ENCODE peak calls at places on chromosomes 16 and 17, in ten cellular contexts. P is aorta; I is heart right ventricle; L is hepatocyte; K is heart left ventricle; Z is right atrium auricular region; U is CD4-positive, CD25-positive, alpha-beta regulatory T cell; W is PC-3; S is A549; J is lung. Y is an unnamed sample. For H3K4me1, the result is how much of the 10 kb centered on the place peaks cover.

GRCh38 chr17:69511244-69511643 is 96.7 kb downstream of the MAP2K6 start:
- DNase-seq in K (no peak), W (no peak), P (no peak), L (no peak), S (no peak), U (no peak), Z (no peak), J (no peak), I (no peak), Y (no peak)

GRCh38 chr16:2791174-2791573 is 3.8 kb upstream of the PRSS33 start:
- DNase-seq in K (peak), Z (no peak), L (no peak), U (no peak), S (no peak), I (no peak), J (no peak), W (no peak), P (peak), Y (no peak)

GRCh38 chr17:78284146-78284545 is 52.7 kb downstream of the TMEM235 start:
- DNase-seq in S (peak), L (peak), K (no peak), U (no peak), P (no peak), Z (no peak), I (no peak), J (no peak), W (no peak), Y (no peak)

GRCh38 chr17:81726004-81726403 is 13.9 kb downstream of the SLC25A10 start:
- DNase-seq in S (no peak), I (no peak), W (no peak), K (no peak), U (no peak), J (no peak), P (no peak), L (no peak), Z (no peak), Y (no peak)

GRCh38 chr17:64306850-64307463 is 43.9 kb upstream of the TEX2 start:
- DNase-seq in L (peak), U (peak), W (peak), P (peak), S (peak), Z (peak), I (peak), J (peak), K (peak), Y (peak)

GRCh38 chr16:89864421-89864820 is 9.0 kb upstream of the TCF25 start:
- DNase-seq in K (no peak), W (peak), P (no peak), Z (no peak), I (no peak), L (no peak), S (no peak), J (no peak), U (no peak), Y (no peak)

GRCh38 chr16:75559564-75560372 is 3.7 kb upstream of the TMEM231 start:
- DNase-seq in L (peak), K (peak), Z (no peak), I (no peak), W (no peak), J (no peak), S (no peak), P (no peak), U (no peak), Y (no peak)

GRCh38 chr17:31064707-31065106 is 30.1 kb upstream of the NF1 start:
- DNase-seq in Z (no peak), U (no peak), J (no peak), K (no peak), L (no peak), P (no peak), W (no peak), S (no peak), I (no peak), Y (no peak)

GRCh38 chr16:83002351-83003334 is 375.9 kb downstream of the CDH13 start:
- DNase-seq in P (no peak), W (no peak), K (no peak), L (no peak), Z (no peak), I (no peak), J (no peak), S (no peak), U (no peak), Y (no peak)

GRCh38 chr16:84156342-84156784 is 11.3 kb downstream of the DNAAF1 start:
- DNase-seq in U (no peak), Z (no peak), J (no peak), P (no peak), L (no peak), I (no peak), W (peak), K (no peak), S (no peak), Y (no peak)

GRCh38 chr16:1525871-1526607 is 7.4 kb upstream of the TMEM204 start:
- DNase-seq in I (peak), W (no peak), P (no peak), L (no peak), K (no peak), U (no peak), Z (no peak), J (no peak), S (no peak), Y (no peak)

GRCh38 chr16:86730086-86730485 is 151.7 kb downstream of the FOXL1 start:
- DNase-seq in I (no peak), L (no peak), Z (no peak), P (no peak), K (no peak), U (no peak), W (no peak), J (no peak), S (no peak), Y (no peak)

GRCh38 chr17:2500446-2500845 is 11.2 kb downstream of the METTL16 start:
- DNase-seq in P (no peak), U (no peak), J (no peak), L (no peak), I (no peak), K (no peak), S (no peak), W (no peak), Z (no peak), Y (no peak)

GRCh38 chr16:66588981-66589713 is 9.9 kb downstream of the CMTM2 start:
- DNase-seq in P (no peak), Z (no peak), J (peak), U (peak), W (peak), I (peak), L (no peak), K (peak), S (peak), Y (no peak)

GRCh38 chr16:14436410-14436955 is 193.6 kb downstream of the PARN start:
- DNase-seq in P (no peak), S (no peak), L (no peak), I (no peak), U (no peak), J (no peak), W (no peak), Z (no peak), K (no peak), Y (no peak)

GRCh38 chr17:75564195-75564594 is 23.4 kb upstream of the MYO15B start:
- DNase-seq in S (no peak), U (no peak), J (no peak), P (no peak), K (no peak), Z (no peak), I (no peak), W (no peak), L (peak), Y (no peak)

GRCh38 chr17:19460695-19461094 is 49.7 kb downstream of the RNF112 start:
- DNase-seq in J (no peak), S (no peak), P (no peak), U (no peak), Z (no peak), W (no peak), K (no peak), L (no peak), I (no peak), Y (no peak)

GRCh38 chr17:33039874-33040273 is 48.2 kb downstream of the SPACA3 start:
- DNase-seq in Z (peak), K (no peak), U (no peak), W (peak), J (no peak), L (no peak), P (no peak), I (no peak), S (peak), Y (no peak)

GRCh38 chr16:66610111-66610820 is 5.8 kb downstream of the CMTM3 start:
- DNase-seq in I (no peak), L (no peak), J (no peak), K (no peak), U (no peak), P (no peak), S (no peak), W (no peak), Z (no peak), Y (no peak)

GRCh38 chr17:7884581-7885356 is 3.8 kb upstream of the CHD3 start:
- DNase-seq in W (no peak), P (no peak), J (no peak), Z (no peak), S (no peak), K (no peak), U (peak), I (peak), L (peak), Y (no peak)

GRCh38 chr17:73480740-73481139 is 163.5 kb downstream of the SDK2 start:
- DNase-seq in K (peak), Z (no peak), W (no peak), J (no peak), S (no peak), I (peak), L (no peak), U (no peak), P (no peak), Y (peak)

GRCh38 chr17:57033296-57033695 is 51.8 kb upstream of the AKAP1 start:
- DNase-seq in L (no peak), I (no peak), K (peak), Z (no peak), S (no peak), J (peak), P (no peak), U (no peak), W (peak), Y (no peak)

GRCh38 chr16:78005881-78006280 is 16.5 kb upstream of the CLEC3A start:
- DNase-seq in P (no peak), I (no peak), K (no peak), J (no peak), Z (no peak), L (no peak), W (no peak), S (peak), U (no peak), Y (no peak)

GRCh38 chr16:1446296-1447080 is 2.1 kb upstream of the CCDC154 start:
- DNase-seq in Z (no peak), J (no peak), W (no peak), P (no peak), I (no peak), U (no peak), L (no peak), K (no peak), S (no peak), Y (no peak)

GRCh38 chr17:7897090-7897489 is 8.5 kb downstream of the CHD3 start:
- DNase-seq in S (no peak), P (no peak), I (no peak), U (no peak), L (no peak), K (no peak), W (peak), J (no peak), Z (no peak), Y (no peak)

GRCh38 chr17:81712468-81713003 is 452 bp downstream of the SLC25A10 start:
- DNase-seq in L (peak), S (peak), I (peak), W (peak), U (no peak), Z (no peak), J (no peak), K (no peak), P (no peak), Y (no peak)

GRCh38 chr17:35542990-35543389 is 5.5 kb upstream of the SLFN12L start:
- DNase-seq in I (no peak), K (no peak), U (no peak), P (no peak), Z (no peak), W (no peak), S (no peak), L (no peak), J (no peak), Y (no peak)

GRCh38 chr17:39531252-39531651 is 70.0 kb downstream of the CDK12 start:
- DNase-seq in S (no peak), Z (no peak), U (no peak), I (no peak), P (no peak), L (no peak), W (no peak), K (no peak), J (no peak), Y (no peak)

GRCh38 chr17:73551756-73552155 is 92.5 kb downstream of the SDK2 start:
- DNase-seq in W (no peak), J (no peak), Z (no peak), U (peak), P (no peak), L (no peak), K (no peak), I (no peak), S (no peak), Y (no peak)

GRCh38 chr17:74172700-74173099 is 30.8 kb upstream of the RPL38 start:
- DNase-seq in K (no peak), U (no peak), Z (no peak), S (no peak), I (no peak), L (no peak), J (no peak), W (no peak), P (no peak), Y (no peak)

GRCh38 chr17:8117980-8118768 is at the start of gene ALOXE3:
- DNase-seq in U (no peak), P (peak), S (peak), W (peak), I (no peak), K (no peak), Z (no peak), J (no peak), L (peak), Y (no peak)

GRCh38 chr17:15957206-15957605 is 12.3 kb downstream of the ADORA2B start:
- DNase-seq in K (no peak), W (peak), L (no peak), P (no peak), Z (no peak), I (no peak), J (no peak), S (no peak), U (no peak), Y (no peak)

GRCh38 chr16:64893386-64893785 is 228.5 kb downstream of the CDH11 start:
- DNase-seq in U (no peak), K (peak), W (peak), I (no peak), S (no peak), L (no peak), J (no peak), P (no peak), Z (no peak), Y (no peak)

GRCh38 chr17:16425698-16426659 is 10.6 kb downstream of the TRPV2 start:
- DNase-seq in W (no peak), U (no peak), P (no peak), L (peak), K (no peak), J (no peak), S (no peak), I (no peak), Z (no peak), Y (no peak)

GRCh38 chr17:73652886-73653480 is 8.7 kb upstream of the SDK2 start:
- DNase-seq in I (no peak), Z (peak), S (no peak), L (no peak), K (no peak), J (peak), U (no peak), P (no peak), W (no peak), Y (no peak)

GRCh38 chr17:2123467-2124251 is 68.8 kb downstream of the HIC1 start:
- DNase-seq in S (no peak), K (peak), U (no peak), Z (no peak), P (no peak), J (no peak), I (no peak), L (peak), W (no peak), Y (no peak)

GRCh38 chr16:24005577-24005976 is 169.8 kb downstream of the PRKCB start:
- DNase-seq in P (no peak), Z (no peak), L (no peak), I (no peak), W (no peak), K (no peak), J (no peak), S (no peak), U (no peak), Y (no peak)

GRCh38 chr16:52729731-52730130 is 182.8 kb upstream of the TOX3 start:
- DNase-seq in S (no peak), Z (no peak), U (no peak), W (no peak), P (no peak), L (no peak), J (no peak), K (no peak), I (no peak), Y (no peak)
- H3K4me1 ChIP-seq in S (under half), Z (under half), U (under half), W (under half), P (under half), L (under half), J (under half), K (under half), I (under half), Y (under half)

GRCh38 chr17:50721194-50722010 is 2.0 kb downstream of the LUC7L3 start:
- DNase-seq in U (peak), I (no peak), L (no peak), S (no peak), P (no peak), Z (no peak), W (no peak), K (no peak), J (no peak), Y (no peak)

GRCh38 chr17:50725769-50726655 is 6.6 kb downstream of the LUC7L3 start:
- DNase-seq in P (no peak), U (no peak), S (no peak), L (no peak), W (no peak), Z (no peak), I (no peak), J (no peak), K (no peak), Y (no peak)

GRCh38 chr17:50719144-50719923 is at the start of gene LUC7L3:
- DNase-seq in K (peak), S (peak), U (peak), L (peak), J (peak), W (peak), I (peak), P (peak), Z (peak), Y (peak)

GRCh38 chr17:50719924-50720805 is 762 bp downstream of the LUC7L3 start:
- DNase-seq in J (no peak), K (no peak), W (peak), L (no peak), U (peak), Z (no peak), I (no peak), P (no peak), S (no peak), Y (no peak)

GRCh38 chr17:50722746-50723145 is 3.3 kb downstream of the LUC7L3 start:
- DNase-seq in P (no peak), L (no peak), Z (no peak), U (no peak), K (no peak), I (no peak), J (no peak), S (no peak), W (no peak), Y (no peak)
- H3K4me3 ChIP-seq in P (no peak), L (peak), Z (no peak), U (peak), K (peak), I (no peak), J (no peak), S (peak), W (peak), Y (peak)

GRCh38 chr17:40555296-40556190 is 9.7 kb downstream of the CCR7 start:
- DNase-seq in P (peak), S (no peak), Z (peak), L (no peak), W (no peak), U (no peak), I (no peak), K (no peak), J (no peak), Y (peak)

GRCh38 chr17:40557531-40558299 is 7.6 kb downstream of the CCR7 start:
- DNase-seq in S (no peak), K (peak), Z (peak), U (no peak), L (no peak), J (no peak), W (no peak), P (peak), I (no peak), Y (no peak)

GRCh38 chr17:40558300-40558584 is 7.0 kb downstream of the CCR7 start:
- DNase-seq in I (no peak), K (no peak), J (no peak), U (no peak), L (no peak), S (no peak), Z (no peak), P (peak), W (no peak), Y (no peak)

GRCh38 chr17:40556198-40556661 is 9.0 kb downstream of the CCR7 start:
- DNase-seq in P (peak), W (no peak), S (no peak), I (no peak), Z (no peak), K (no peak), U (no peak), J (no peak), L (no peak), Y (no peak)

DNA sequence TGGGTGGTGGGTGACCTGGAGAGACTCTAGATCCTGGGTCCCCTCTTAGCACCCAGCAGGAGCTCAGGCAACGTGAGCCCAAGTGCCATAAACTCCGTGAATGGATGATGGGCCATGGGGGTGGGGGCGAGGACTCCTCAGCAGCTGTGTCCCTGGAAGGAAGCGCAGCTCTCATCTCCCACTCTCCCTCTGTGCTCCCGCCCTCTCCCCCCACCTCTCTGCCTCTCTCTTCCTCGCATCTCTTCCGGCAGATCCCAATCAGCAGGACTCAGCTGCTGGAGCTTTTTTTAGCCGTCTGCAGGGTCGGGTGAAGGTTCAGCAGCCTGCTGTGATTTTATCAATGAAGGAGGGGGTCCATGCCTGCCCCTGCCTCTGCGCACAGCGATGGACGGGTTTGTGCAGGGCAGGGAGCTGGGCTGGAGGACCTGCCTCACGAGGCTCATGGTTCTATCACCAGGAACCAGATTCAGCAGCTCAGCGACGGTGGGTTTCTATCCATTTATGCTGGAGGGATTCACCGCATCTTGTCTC is 8.3 kb downstream of the CCR7 start:
- DNase-seq in L (no peak), J (peak), I (no peak), Z (no peak), U (no peak), S (no peak), P (peak), K (peak), W (no peak), Y (peak)
- H3K4me1 ChIP-seq in L (under half), J (under half), I (half or more), Z (under half), U (half or more), S (half or more), P (under half), K (half or more), W (under half), Y (half or more)

GRCh38 chr17:80698297-80698696 is 153.7 kb downstream of the RPTOR start:
- DNase-seq in K (no peak), P (no peak), I (no peak), U (no peak), W (no peak), S (no peak), Z (no peak), L (no peak), J (no peak), Y (no peak)

GRCh38 chr17:80695979-80696378 is 151.3 kb downstream of the RPTOR start:
- DNase-seq in P (no peak), I (no peak), S (no peak), U (no peak), L (no peak), W (no peak), K (no peak), J (no peak), Z (no peak), Y (no peak)

GRCh38 chr17:80694992-80695912 is 150.6 kb downstream of the RPTOR start:
- DNase-seq in Z (no peak), W (no peak), P (no peak), L (peak), J (no peak), I (no peak), U (no peak), S (no peak), K (no peak), Y (no peak)

GRCh38 chr17:80696964-80697363 is 152.3 kb downstream of the RPTOR start:
- DNase-seq in Z (no peak), L (no peak), W (no peak), P (no peak), I (no peak), K (no peak), J (no peak), U (no peak), S (no peak), Y (no peak)

GRCh38 chr17:80696456-80696855 is 151.8 kb downstream of the RPTOR start:
- DNase-seq in K (no peak), L (no peak), P (no peak), S (no peak), J (no peak), I (no peak), W (no peak), U (no peak), Z (no peak), Y (no peak)
- H3K4me3 ChIP-seq in K (no peak), L (no peak), P (no peak), S (no peak), J (no peak), I (no peak), W (no peak), U (no peak), Z (no peak), Y (no peak)

GRCh38 chr16:15976929-15977637 is 27.7 kb downstream of the ABCC1 start:
- DNase-seq in K (no peak), J (no peak), Z (peak), P (peak), L (no peak), I (no peak), W (no peak), S (peak), U (no peak), Y (no peak)

GRCh38 chr16:15976225-15976812 is 26.9 kb downstream of the ABCC1 start:
- DNase-seq in I (no peak), W (no peak), U (no peak), S (no peak), Z (no peak), J (no peak), K (no peak), L (no peak), P (no peak), Y (no peak)

GRCh38 chr16:15973997-15974396 is 24.6 kb downstream of the ABCC1 start:
- DNase-seq in U (no peak), S (no peak), P (no peak), J (no peak), K (no peak), L (no peak), W (no peak), I (no peak), Z (no peak), Y (no peak)

GRCh38 chr16:15973460-15973859 is 24.0 kb downstream of the ABCC1 start:
- DNase-seq in W (peak), L (no peak), U (no peak), P (no peak), K (no peak), J (no peak), S (no peak), I (no peak), Z (no peak), Y (no peak)

GRCh38 chr16:15975172-15975571 is 25.8 kb downstream of the ABCC1 start:
- DNase-seq in P (no peak), L (no peak), W (no peak), K (no peak), J (no peak), S (no peak), Z (no peak), I (no peak), U (no peak), Y (no peak)
- H3K4me1 ChIP-seq in P (under half), L (under half), W (under half), K (under half), J (under half), S (half or more), Z (under half), I (under half), U (under half), Y (half or more)

Y was measured in left ventricle myocardium inferior.